ENCODE peak calls at places on chromosomes 1 and 21, in four cellular contexts. R is HCT116, Z is K562, U is neuronal stem cell. P is an unnamed sample.

GRCh38 chr1:208040714-208041393 is 129.9 kb upstream of the CD34 start:
- DNase-seq in R (no peak), U (peak), Z (no peak), P (no peak)

GRCh38 chr1:56473582-56474270 is 105.6 kb downstream of the PLPP3 start:
- DNase-seq in U (no peak), Z (no peak), R (no peak), P (no peak)

GRCh38 chr1:76023669-76024407 is 50.7 kb upstream of the ST6GALNAC3 start:
- DNase-seq in U (no peak), R (no peak), Z (no peak), P (no peak)

GRCh38 chr1:202235003-202235660 is 41.5 kb downstream of the LGR6 start:
- DNase-seq in Z (no peak), U (no peak), R (no peak), P (no peak)

GRCh38 chr1:67599085-67599484 is 85.9 kb upstream of the GADD45A start:
- DNase-seq in R (no peak), U (no peak), Z (no peak), P (no peak)

GRCh38 chr1:109782514-109782913 is 18.8 kb upstream of the EPS8L3 start:
- DNase-seq in Z (no peak), U (no peak), R (no peak), P (no peak)

GRCh38 chr1:46289976-46290375 is 13.4 kb downstream of the LRRC41 start:
- DNase-seq in U (no peak), R (no peak), Z (no peak), P (no peak)

GRCh38 chr1:58447891-58448290 is 98.6 kb downstream of the OMA1 start:
- DNase-seq in Z (no peak), U (no peak), R (no peak), P (no peak)

GRCh38 chr1:183568176-183569041 is 21.9 kb downstream of the NCF2 start:
- DNase-seq in R (no peak), Z (no peak), U (no peak), P (no peak)

GRCh38 chr1:3440282-3440681 is 14.2 kb upstream of the ARHGEF16 start:
- DNase-seq in R (no peak), Z (no peak), U (no peak), P (no peak)

GRCh38 chr1:81158592-81158991 is 642.1 kb upstream of the ADGRL2 start:
- DNase-seq in R (no peak), Z (no peak), U (no peak), P (no peak)
- H2AFZ ChIP-seq in R (no peak), Z (no peak), U (peak), P (no peak)

GRCh38 chr1:54149734-54150133 is 3.1 kb downstream of the CDCP2 start:
- DNase-seq in Z (no peak), R (no peak), U (no peak), P (no peak)

GRCh38 chr1:54156986-54157385 is 4.2 kb upstream of the CDCP2 start:
- DNase-seq in Z (no peak), U (no peak), R (no peak), P (no peak)

GRCh38 chr1:54152696-54153095 is at the start of gene CDCP2:
- DNase-seq in Z (no peak), U (no peak), R (no peak), P (no peak)

GRCh38 chr1:54151013-54151412 is 1.8 kb downstream of the CDCP2 start:
- DNase-seq in U (no peak), R (no peak), Z (no peak), P (no peak)

GRCh38 chr1:54153548-54154439 is 994 bp upstream of the CDCP2 start:
- DNase-seq in U (no peak), R (no peak), Z (no peak), P (no peak)
- H3K4me3 ChIP-seq in U (no peak), R (no peak), Z (no peak), P (no peak)

GRCh38 chr1:156470483-156470882 is 30.1 kb downstream of the MEF2D start:
- DNase-seq in U (no peak), Z (no peak), R (no peak), P (no peak)
- H3K9ac ChIP-seq in U (no peak), Z (no peak), R (no peak), P (no peak)

DNA sequence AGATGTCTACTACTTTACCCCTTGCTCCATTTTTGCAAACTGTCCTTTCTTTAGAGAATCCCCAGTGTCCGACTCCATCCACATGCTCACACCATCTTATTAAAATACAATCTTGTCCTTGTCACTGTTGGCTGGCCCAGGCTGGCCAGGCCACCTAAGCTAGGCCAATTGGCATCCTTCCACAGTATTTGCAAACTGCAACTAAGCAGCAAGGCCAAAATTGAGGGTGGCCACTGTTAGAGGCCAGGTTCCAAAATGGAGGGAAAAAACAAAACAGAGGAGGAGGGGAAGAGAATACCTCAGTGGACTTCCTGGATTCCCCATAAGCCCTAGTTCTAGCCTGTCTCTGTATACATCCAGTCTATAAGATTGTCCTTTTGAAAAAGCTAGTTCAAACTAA is 4.3 kb downstream of the FAM89A start:
- DNase-seq in U (no peak), R (no peak), Z (no peak), P (no peak)
- H2AFZ ChIP-seq in U (no peak), R (no peak), Z (no peak), P (no peak)

GRCh38 chr1:34265396-34265795 is 88.7 kb downstream of the C1orf94 start:
- DNase-seq in Z (no peak), U (no peak), R (no peak), P (no peak)
- H3K4me3 ChIP-seq in Z (no peak), U (no peak), R (no peak), P (no peak)

GRCh38 chr1:4960336-4960735 is 305.9 kb downstream of the AJAP1 start:
- DNase-seq in R (no peak), U (no peak), Z (no peak), P (no peak)

GRCh38 chr1:4960782-4961475 is 306.5 kb downstream of the AJAP1 start:
- DNase-seq in U (no peak), R (no peak), Z (no peak), P (no peak)

GRCh38 chr1:4962836-4963235 is 308.4 kb downstream of the AJAP1 start:
- DNase-seq in R (no peak), Z (no peak), U (no peak), P (no peak)

GRCh38 chr1:4963251-4963650 is 308.8 kb downstream of the AJAP1 start:
- DNase-seq in U (no peak), R (no peak), Z (no peak), P (no peak)

GRCh38 chr1:4961935-4962645 is 307.7 kb downstream of the AJAP1 start:
- DNase-seq in U (no peak), Z (no peak), R (no peak), P (no peak)
- H3K9ac ChIP-seq in U (no peak), Z (no peak), R (no peak), P (no peak)

GRCh38 chr1:234212764-234213406 is 160.4 kb upstream of the COA6 start:
- DNase-seq in R (no peak), U (no peak), Z (peak), P (peak)

GRCh38 chr1:234214911-234215892 is 158.1 kb upstream of the COA6 start:
- DNase-seq in R (no peak), U (no peak), Z (no peak), P (peak)

GRCh38 chr1:234216116-234216703 is 157.0 kb upstream of the COA6 start:
- DNase-seq in R (no peak), U (no peak), Z (no peak), P (peak)

GRCh38 chr1:234214129-234214910 is 158.9 kb upstream of the COA6 start:
- DNase-seq in R (no peak), Z (no peak), U (peak), P (peak)

DNA sequence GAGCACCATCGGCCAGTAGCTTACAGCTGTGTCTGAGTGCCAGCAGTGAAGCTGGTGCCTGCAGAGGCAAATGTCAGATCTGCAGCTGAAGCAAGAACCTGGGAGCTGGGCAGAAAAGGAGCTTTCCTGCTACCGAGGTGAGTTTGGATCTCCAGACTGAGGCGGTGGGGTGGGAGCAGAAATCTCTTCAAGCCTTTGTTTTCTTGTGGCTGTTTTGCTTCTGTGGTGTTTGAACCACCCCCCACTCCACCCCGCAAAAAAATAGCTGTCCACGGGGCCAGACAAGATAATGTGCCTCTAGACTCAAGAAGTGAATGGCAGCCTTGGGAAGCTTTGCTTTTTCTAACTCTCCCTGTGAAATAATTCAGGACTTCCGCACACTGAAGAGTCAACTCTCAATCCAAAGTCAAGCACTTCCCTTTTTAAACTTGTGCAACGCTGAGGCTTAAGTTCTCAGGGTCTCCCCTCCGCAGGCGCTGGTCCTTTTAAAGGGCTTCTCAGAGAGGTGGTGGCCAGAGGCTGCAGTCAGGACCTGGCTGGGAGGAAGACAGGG is 159.6 kb upstream of the COA6 start:
- DNase-seq in R (no peak), U (no peak), Z (no peak), P (peak)
- H2AFZ ChIP-seq in R (no peak), U (peak), Z (no peak), P (peak)

DNA sequence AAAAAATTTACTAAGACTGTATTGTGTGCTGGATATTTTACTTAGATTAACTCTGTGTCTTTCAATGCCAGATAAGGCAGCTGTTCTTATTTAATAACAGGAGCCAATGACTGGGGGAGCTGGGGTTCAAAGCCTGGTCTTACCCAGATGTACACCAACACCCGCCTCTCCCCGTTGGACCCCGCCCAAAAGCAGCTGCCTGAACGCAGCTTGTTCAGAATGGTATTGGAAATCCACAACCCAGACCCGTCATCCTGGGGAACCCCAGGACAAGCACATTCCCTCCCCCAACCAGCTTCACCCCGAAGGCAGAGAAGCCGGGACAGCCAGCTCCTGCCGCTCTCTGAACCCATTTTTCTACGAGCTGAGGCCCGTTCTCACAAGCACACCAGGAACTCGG is 113.6 kb upstream of the TMPRSS2 start:
- DNase-seq in Z (no peak), R (no peak), U (no peak), P (no peak)
- H3K4me3 ChIP-seq in Z (no peak), R (no peak), U (no peak), P (no peak)

GRCh38 chr1:21339402-21340229 is 49.4 kb upstream of the ECE1 start:
- DNase-seq in Z (no peak), U (no peak), R (no peak), P (no peak)
- H3K9ac ChIP-seq in Z (no peak), U (no peak), R (no peak), P (no peak)

GRCh38 chr21:45033791-45034555 is 40.4 kb upstream of the ADARB1 start:
- DNase-seq in R (no peak), U (no peak), Z (no peak), P (no peak)

GRCh38 chr21:45031231-45032191 is 42.9 kb upstream of the ADARB1 start:
- DNase-seq in R (no peak), Z (no peak), U (no peak), P (no peak)

GRCh38 chr21:45034556-45035476 is 39.6 kb upstream of the ADARB1 start:
- DNase-seq in Z (no peak), U (no peak), R (no peak), P (no peak)

GRCh38 chr21:45032332-45032731 is 42.0 kb upstream of the ADARB1 start:
- DNase-seq in Z (no peak), U (no peak), R (no peak), P (no peak)

GRCh38 chr21:45032977-45033705 is 41.2 kb upstream of the ADARB1 start:
- DNase-seq in R (no peak), Z (no peak), U (no peak), P (no peak)
- H2AFZ ChIP-seq in R (no peak), Z (no peak), U (no peak), P (no peak)